ENCODE peak calls at places on chromosomes 1 and 21, in seven cellular contexts. Q is cardiac muscle cell; G is CD8-positive, alpha-beta T cell; V is GM23248; D is right lobe of liver; Z is mesenchymal stem cell; A is A549. E is an unnamed sample. For H3K4me1, the result is how much of the 10 kb centered on the place peaks cover.

GRCh38 chr1:1013105-1013921 is at the start of gene ISG15:
- DNase-seq in Q (peak), G (peak), V (peak), D (peak), Z (peak), A (no peak), E (peak)

GRCh38 chr1:116352349-116352813 is 20.7 kb upstream of the ATP1A1 start:
- DNase-seq in Q (no peak), G (no peak), V (no peak), D (no peak), Z (no peak), A (no peak), E (no peak)

GRCh38 chr1:84611796-84612195 is 37.6 kb upstream of the CTBS start:
- DNase-seq in Q (no peak), G (no peak), V (peak), D (no peak), Z (peak), A (no peak), E (peak)

GRCh38 chr1:28108006-28108405 is 19.6 kb upstream of the EYA3 start:
- DNase-seq in Q (no peak), G (no peak), V (no peak), D (no peak), Z (no peak), A (no peak), E (no peak)

GRCh38 chr1:16236091-16236494 is 890 bp downstream of the CPLANE2 start:
- DNase-seq in Q (no peak), G (peak), V (peak), D (no peak), Z (peak), A (peak), E (peak)

GRCh38 chr1:26084091-26084561 is 16.7 kb upstream of the TRIM63 start:
- DNase-seq in Q (no peak), G (no peak), V (peak), D (no peak), Z (no peak), A (no peak), E (no peak)

GRCh38 chr21:17372200-17372599 is 140.6 kb upstream of the CXADR start:
- DNase-seq in Q (no peak), G (no peak), V (no peak), D (no peak), Z (no peak), A (no peak), E (no peak)

GRCh38 chr1:1371741-1372711 is 3.0 kb downstream of the AURKAIP1 start:
- DNase-seq in Q (peak), G (peak), V (peak), D (peak), Z (peak), A (peak), E (peak)

GRCh38 chr1:165143437-165144065 is 213.0 kb downstream of the LMX1A start:
- DNase-seq in Q (peak), G (no peak), V (peak), D (peak), Z (no peak), A (no peak), E (no peak)

GRCh38 chr1:30101016-30101415 is 622.4 kb downstream of the MATN1 start:
- DNase-seq in Q (no peak), G (no peak), V (no peak), D (no peak), Z (no peak), A (no peak), E (no peak)

GRCh38 chr1:53615101-53615500 is 123.9 kb downstream of the GLIS1 start:
- DNase-seq in Q (no peak), G (no peak), V (no peak), D (no peak), Z (no peak), A (no peak), E (no peak)

GRCh38 chr21:36381841-36382589 is 3.2 kb upstream of the CHAF1B start:
- DNase-seq in Q (no peak), G (no peak), V (peak), D (no peak), Z (no peak), A (no peak), E (no peak)

GRCh38 chr21:35563885-35564451 is 496.4 kb downstream of the SETD4 start:
- DNase-seq in Q (no peak), G (no peak), V (peak), D (peak), Z (peak), A (no peak), E (peak)

GRCh38 chr1:224333939-224334701 is 4.1 kb upstream of the NVL start:
- DNase-seq in Q (no peak), G (no peak), V (peak), D (no peak), Z (peak), A (no peak), E (no peak)

GRCh38 chr1:207336559-207337467 is 15.3 kb downstream of the CD55 start:
- DNase-seq in Q (no peak), G (peak), V (no peak), D (no peak), Z (peak), A (peak), E (no peak)

GRCh38 chr1:116716391-116716790 is 37.8 kb upstream of the CD2 start:
- DNase-seq in Q (no peak), G (no peak), V (no peak), D (no peak), Z (no peak), A (no peak), E (no peak)

GRCh38 chr1:7589774-7590425 is 181.2 kb upstream of the VAMP3 start:
- DNase-seq in Q (peak), G (no peak), V (peak), D (no peak), Z (no peak), A (no peak), E (no peak)

GRCh38 chr1:91864017-91864700 is 21.8 kb downstream of the TGFBR3 start:
- DNase-seq in Q (no peak), G (no peak), V (peak), D (no peak), Z (peak), A (no peak), E (peak)

GRCh38 chr1:32539584-32540571 is 651 bp downstream of the ZBTB8A start:
- DNase-seq in Q (peak), G (peak), V (peak), D (peak), Z (peak), A (peak), E (peak)

GRCh38 chr1:83588140-83588539 is 410.8 kb downstream of the TTLL7 start:
- DNase-seq in Q (no peak), G (no peak), V (no peak), D (no peak), Z (no peak), A (no peak), E (no peak)

GRCh38 chr1:29803486-29803885 is 567.2 kb downstream of the PTPRU start:
- DNase-seq in Q (no peak), G (no peak), V (no peak), D (no peak), Z (no peak), A (no peak), E (no peak)

GRCh38 chr1:219380463-219380862 is 206.8 kb downstream of the LYPLAL1 start:
- DNase-seq in Q (no peak), G (no peak), V (no peak), D (no peak), Z (no peak), A (no peak), E (no peak)

GRCh38 chr1:84303154-84303830 is 1.8 kb downstream of the SAMD13 start:
- DNase-seq in Q (peak), G (no peak), V (peak), D (no peak), Z (peak), A (no peak), E (no peak)

GRCh38 chr21:32359719-32360260 is 33.0 kb downstream of the URB1 start:
- DNase-seq in Q (no peak), G (no peak), V (peak), D (no peak), Z (peak), A (peak), E (peak)

GRCh38 chr1:15501208-15502032 is 22.6 kb downstream of the CASP9 start:
- DNase-seq in Q (peak), G (peak), V (peak), D (peak), Z (peak), A (peak), E (peak)

GRCh38 chr1:221567859-221568507 is 173.9 kb downstream of the DUSP10 start:
- DNase-seq in Q (no peak), G (no peak), V (no peak), D (no peak), Z (no peak), A (no peak), E (peak)

GRCh38 chr1:234933475-234933874 is 195.2 kb downstream of the TOMM20 start:
- DNase-seq in Q (no peak), G (no peak), V (peak), D (peak), Z (peak), A (no peak), E (peak)

GRCh38 chr1:240691521-240692338 is 79.8 kb upstream of the GREM2 start:
- DNase-seq in Q (peak), G (no peak), V (peak), D (peak), Z (peak), A (peak), E (peak)

GRCh38 chr1:212968385-212968863 is 18.1 kb downstream of the VASH2 start:
- DNase-seq in Q (no peak), G (no peak), V (no peak), D (no peak), Z (no peak), A (no peak), E (no peak)

GRCh38 chr1:91499346-91499745 is 1.3 kb upstream of the CDC7 start:
- DNase-seq in Q (no peak), G (no peak), V (no peak), D (no peak), Z (no peak), A (no peak), E (no peak)

GRCh38 chr21:41821081-41821755 is 54.4 kb upstream of the RIPK4 start:
- DNase-seq in Q (no peak), G (no peak), V (peak), D (no peak), Z (no peak), A (no peak), E (no peak)
- H3K4me1 ChIP-seq in Q (under half), G (under half), V (under half), D (under half), Z (under half), A (under half), E (under half)

GRCh38 chr1:110673805-110674336 is 869 bp downstream of the KCNA3 start:
- DNase-seq in Q (no peak), G (peak), V (no peak), D (no peak), Z (no peak), A (no peak), E (no peak)
- H3K4me3 ChIP-seq in Q (peak), G (peak), V (no peak), D (peak), Z (peak), A (peak), E (peak)

GRCh38 chr1:167706363-167706762 is 15.4 kb upstream of the MPZL1 start:
- DNase-seq in Q (no peak), G (no peak), V (no peak), D (no peak), Z (no peak), A (no peak), E (no peak)
- H3K4me1 ChIP-seq in Q (under half), G (under half), V (under half), D (under half), Z (under half), A (under half), E (under half)

DNA sequence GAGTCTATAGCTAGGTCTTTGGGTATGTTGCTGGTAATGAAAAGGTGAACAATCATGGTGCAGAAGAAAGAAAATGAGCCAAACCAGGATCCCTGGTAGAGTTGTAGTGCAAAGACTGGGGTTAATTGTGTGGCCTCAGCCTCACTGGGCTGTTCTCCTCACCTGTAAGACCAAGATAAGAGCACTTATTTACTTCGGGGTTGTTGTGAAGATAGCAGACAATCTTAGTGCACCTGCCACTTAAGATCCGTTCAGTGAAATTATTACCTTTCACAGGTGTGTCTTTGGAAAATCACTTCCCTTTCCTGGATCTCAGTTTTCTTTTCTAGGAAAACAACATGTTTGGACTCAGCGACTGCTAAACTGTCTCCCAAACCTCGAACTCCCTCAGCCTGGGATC is 1.3 kb upstream of the FGGY start:
- DNase-seq in Q (no peak), G (no peak), V (no peak), D (no peak), Z (no peak), A (no peak), E (no peak)
- H3K4me3 ChIP-seq in Q (peak), G (no peak), V (peak), D (peak), Z (peak), A (peak), E (peak)

DNA sequence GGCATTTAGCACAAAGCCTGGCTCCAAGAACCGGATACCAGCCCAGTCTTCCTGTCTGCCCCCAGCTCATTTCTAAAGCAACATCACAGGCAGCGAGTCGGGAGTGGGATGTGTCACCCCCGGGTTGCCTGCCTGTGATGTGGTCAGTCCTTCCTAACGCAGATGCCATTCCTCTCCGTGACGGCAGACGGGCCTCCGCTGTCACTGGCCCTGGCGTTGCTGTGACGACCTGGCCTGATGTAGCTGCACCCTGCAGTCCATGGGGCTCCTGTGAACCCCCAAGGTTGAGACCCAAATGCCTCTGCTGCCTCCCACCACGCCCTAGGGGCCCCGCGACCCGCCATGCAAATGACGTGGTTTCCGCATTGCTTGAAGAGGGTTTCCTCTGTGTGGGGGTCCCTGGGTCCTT is 12.3 kb downstream of the TNFRSF1B start:
- DNase-seq in Q (no peak), G (peak), V (no peak), D (no peak), Z (peak), A (no peak), E (peak)
- H3K4me1 ChIP-seq in Q (under half), G (half or more), V (under half), D (under half), Z (under half), A (under half), E (under half)